ENCODE peak calls at places on chromosomes 7 and 10, in seven cellular contexts. O, L, I, X, K, R and P are unnamed samples.
A peak's percentile ranks its signal among the peaks of the same experiment; 100 is the strongest.

GRCh38 chr10:43077421-43078171 is 727 bp downstream of the RET start:
- DNase-seq in X (no peak), I (no peak), O (no peak), L (no peak), R (no peak), K (peak; percentile 18), P (peak; percentile 89)

GRCh38 chr10:73898730-73899400 is 12.1 kb upstream of the PLAU start:
- DNase-seq in X (no peak), R (no peak), I (no peak), K (peak; percentile 28), O (no peak), L (peak; percentile 60), P (no peak)

GRCh38 chr7:153047079-153047478 is 287.5 kb downstream of the ACTR3B start:
- DNase-seq in I (no peak), O (no peak), X (no peak), K (no peak), L (no peak), R (no peak), P (no peak)

GRCh38 chr10:51808187-51808586 is 108.8 kb upstream of the CSTF2T start:
- DNase-seq in I (no peak), L (no peak), K (no peak), X (no peak), R (no peak), O (no peak), P (no peak)

GRCh38 chr7:28623863-28624262 is 211.5 kb downstream of the CREB5 start:
- DNase-seq in X (no peak), L (no peak), O (no peak), I (no peak), R (no peak), K (no peak), P (peak; percentile 9)

GRCh38 chr10:51999089-51999488 is 299.7 kb upstream of the CSTF2T start:
- DNase-seq in R (no peak), X (no peak), I (no peak), L (no peak), O (no peak), K (no peak), P (no peak)

GRCh38 chr10:70363292-70363691 is 19.1 kb downstream of the LRRC20 start:
- DNase-seq in R (no peak), K (no peak), L (no peak), O (no peak), X (no peak), I (no peak), P (no peak)

GRCh38 chr7:84746347-84746746 is 440.5 kb downstream of the SEMA3D start:
- DNase-seq in K (no peak), X (no peak), I (no peak), L (no peak), O (no peak), R (no peak), P (no peak)

GRCh38 chr10:25061711-25062455 is 45.5 kb downstream of the THNSL1 start:
- DNase-seq in X (no peak), K (peak; percentile 17), R (no peak), L (peak; percentile 78), I (no peak), O (no peak), P (no peak)

GRCh38 chr10:17984056-17984455 is 32.3 kb downstream of the SLC39A12 start:
- DNase-seq in O (no peak), I (no peak), R (no peak), L (peak; percentile 83), K (peak; percentile 82), X (no peak), P (no peak)

GRCh38 chr10:68082815-68083395 is 7.8 kb upstream of the HERC4 start:
- DNase-seq in R (no peak), X (no peak), L (peak; percentile 41), O (no peak), K (peak; percentile 52), I (no peak), P (no peak)

GRCh38 chr10:97584060-97584797 is at the start of gene HOGA1:
- DNase-seq in I (peak; percentile 90), K (peak; percentile 51), X (no peak), L (peak; percentile 72), O (no peak), R (no peak), P (peak; percentile 91)

GRCh38 chr7:149625339-149625946 is 127.8 kb upstream of the ZNF746 start:
- DNase-seq in O (peak; percentile 49), I (peak; percentile 50), K (peak; percentile 72), R (peak; percentile 31), X (no peak), L (peak; percentile 50), P (peak; percentile 85)

GRCh38 chr10:13858709-13859108 is 271.9 kb downstream of the PRPF18 start:
- DNase-seq in K (no peak), L (no peak), X (no peak), R (no peak), O (no peak), I (no peak), P (no peak)

GRCh38 chr10:124607693-124608092 is 136.5 kb downstream of the FAM53B start:
- DNase-seq in I (no peak), O (no peak), L (no peak), R (no peak), K (no peak), X (no peak), P (no peak)

GRCh38 chr10:44971419-44971818 is 7.2 kb downstream of the DEPP1 start:
- DNase-seq in R (no peak), K (no peak), I (no peak), O (no peak), X (no peak), L (no peak), P (peak; percentile 14)

GRCh38 chr7:50264908-50265307 is 39.6 kb upstream of the IKZF1 start:
- DNase-seq in R (no peak), O (no peak), I (no peak), K (no peak), X (no peak), L (no peak), P (no peak)

GRCh38 chr10:74882831-74883230 is 56.4 kb downstream of the KAT6B start:
- DNase-seq in R (no peak), L (peak; percentile 45), X (no peak), I (no peak), O (no peak), K (peak; percentile 50), P (no peak)

GRCh38 chr7:107891619-107892366 is 810 bp downstream of the DLD start:
- DNase-seq in R (no peak), X (no peak), K (peak; percentile 56), O (no peak), L (peak; percentile 38), I (no peak), P (no peak)

GRCh38 chr7:6551016-6551511 is at the start of gene GRID2IP:
- DNase-seq in L (no peak), K (no peak), R (no peak), O (no peak), X (no peak), I (no peak), P (peak; percentile 59)

GRCh38 chr7:23759556-23760391 is 49.8 kb downstream of the STK31 start:
- DNase-seq in O (no peak), I (no peak), L (peak; percentile 93), R (no peak), X (no peak), K (peak; percentile 60), P (no peak)

GRCh38 chr10:114303556-114303955 is 64.5 kb downstream of the VWA2 start:
- DNase-seq in X (no peak), K (no peak), R (no peak), O (no peak), I (no peak), L (no peak), P (no peak)

GRCh38 chr10:69913586-69913985 is 111.9 kb downstream of the COL13A1 start:
- DNase-seq in I (no peak), R (no peak), X (no peak), K (no peak), L (no peak), O (no peak), P (peak; percentile 62)

GRCh38 chr10:126476256-126476655 is 88.0 kb upstream of the ADAM12 start:
- DNase-seq in R (no peak), K (no peak), I (no peak), O (no peak), L (no peak), X (peak; percentile 22), P (no peak)

GRCh38 chr7:117816727-117817126 is 56.5 kb downstream of the CTTNBP2 start:
- DNase-seq in X (no peak), L (peak; percentile 37), R (no peak), O (no peak), I (no peak), K (peak; percentile 54), P (no peak)

GRCh38 chr7:142866361-142867096 is 11.7 kb downstream of the EPHB6 start:
- DNase-seq in I (no peak), X (no peak), K (peak; percentile 17), O (peak; percentile 33), R (no peak), L (peak; percentile 11), P (peak; percentile 93)

GRCh38 chr7:21507627-21508343 is 35.1 kb upstream of the DNAH11 start:
- DNase-seq in X (no peak), R (no peak), O (peak; percentile 61), I (peak; percentile 19), L (peak; percentile 15), K (peak; percentile 38), P (peak; percentile 33)

GRCh38 chr7:84060760-84061261 is 133.8 kb downstream of the SEMA3A start:
- DNase-seq in O (no peak), I (no peak), K (peak; percentile 72), R (no peak), X (no peak), L (peak; percentile 81), P (no peak)

GRCh38 chr10:119357389-119358139 is 150.2 kb downstream of the GRK5 start:
- DNase-seq in L (peak; percentile 34), O (no peak), K (no peak), I (no peak), R (no peak), X (no peak), P (no peak)